ENCODE peak calls at places on chromosomes 4 and X, in five cellular contexts. One of them, this sample, is unnamed.

GRCh38 chrX:123481908-123482873 is 250.7 kb downstream of the THOC2 start:
- DNase-seq in ascending aorta: no peak
- DNase-seq in fibroblast of mammary gland: peak
- DNase-seq in NCI-H460: no peak
- DNase-seq in CD8-positive, alpha-beta T cell: no peak
- DNase-seq in this sample: no peak

GRCh38 chr4:83212041-83212851 is 72.4 kb downstream of the COQ2 start:
- DNase-seq in ascending aorta: no peak
- DNase-seq in fibroblast of mammary gland: no peak
- DNase-seq in NCI-H460: no peak
- DNase-seq in CD8-positive, alpha-beta T cell: peak
- DNase-seq in this sample: peak

GRCh38 chr4:167222098-167222497 is 12.2 kb downstream of the SPOCK3 start:
- DNase-seq in ascending aorta: no peak
- DNase-seq in fibroblast of mammary gland: no peak
- DNase-seq in NCI-H460: no peak
- DNase-seq in CD8-positive, alpha-beta T cell: no peak
- DNase-seq in this sample: no peak

GRCh38 chr4:169791527-169792156 is 33.9 kb upstream of the HPF1 start:
- DNase-seq in ascending aorta: no peak
- DNase-seq in fibroblast of mammary gland: peak
- DNase-seq in NCI-H460: peak
- DNase-seq in CD8-positive, alpha-beta T cell: peak
- DNase-seq in this sample: no peak

GRCh38 chr4:141573678-141574077 is 62.7 kb upstream of the IL15 start:
- DNase-seq in ascending aorta: no peak
- DNase-seq in fibroblast of mammary gland: no peak
- DNase-seq in NCI-H460: no peak
- DNase-seq in CD8-positive, alpha-beta T cell: no peak
- DNase-seq in this sample: no peak

GRCh38 chr4:83408958-83409357 is 46.7 kb downstream of the HELQ start:
- DNase-seq in ascending aorta: no peak
- DNase-seq in fibroblast of mammary gland: no peak
- DNase-seq in NCI-H460: no peak
- DNase-seq in CD8-positive, alpha-beta T cell: no peak
- DNase-seq in this sample: no peak

GRCh38 chrX:49202022-49202421 is 2.0 kb upstream of the SYP start:
- DNase-seq in ascending aorta: no peak
- DNase-seq in fibroblast of mammary gland: no peak
- DNase-seq in NCI-H460: no peak
- DNase-seq in CD8-positive, alpha-beta T cell: no peak
- DNase-seq in this sample: no peak

GRCh38 chr4:90318208-90318607 is 191.0 kb downstream of the CCSER1 start:
- DNase-seq in ascending aorta: no peak
- DNase-seq in fibroblast of mammary gland: peak
- DNase-seq in NCI-H460: peak
- DNase-seq in CD8-positive, alpha-beta T cell: no peak
- DNase-seq in this sample: no peak

GRCh38 chr4:57243071-57243470 is 132.9 kb upstream of the IGFBP7 start:
- DNase-seq in ascending aorta: no peak
- DNase-seq in fibroblast of mammary gland: no peak
- DNase-seq in NCI-H460: no peak
- DNase-seq in CD8-positive, alpha-beta T cell: no peak
- DNase-seq in this sample: no peak

GRCh38 chr4:119508281-119508680 is 120.3 kb downstream of the PDE5A start:
- DNase-seq in ascending aorta: no peak
- DNase-seq in fibroblast of mammary gland: no peak
- DNase-seq in NCI-H460: no peak
- DNase-seq in CD8-positive, alpha-beta T cell: no peak
- DNase-seq in this sample: no peak

GRCh38 chrX:101958139-101958538 is 26.3 kb upstream of the ZMAT1 start:
- DNase-seq in ascending aorta: no peak
- DNase-seq in fibroblast of mammary gland: peak
- DNase-seq in NCI-H460: peak
- DNase-seq in CD8-positive, alpha-beta T cell: no peak
- DNase-seq in this sample: no peak

GRCh38 chr4:173160871-173161270 is 7.7 kb upstream of the GALNT7 start:
- DNase-seq in ascending aorta: no peak
- DNase-seq in fibroblast of mammary gland: no peak
- DNase-seq in NCI-H460: no peak
- DNase-seq in CD8-positive, alpha-beta T cell: no peak
- DNase-seq in this sample: no peak

This sample was measured in T-helper 9 cell.